ENCODE peak calls at places on chromosome 14, in four cellular contexts. One of them, this sample, is unnamed.

GRCh38 chr14:28102814-28103213 is 663.8 kb upstream of the FOXG1 start:
- DNase-seq in tibial artery: no peak
- DNase-seq in AG10803: no peak
- DNase-seq in GM12865: no peak
- DNase-seq in this sample: no peak

GRCh38 chr14:90602088-90602687 is 205.4 kb downstream of the CALM1 start:
- DNase-seq in AG10803: no peak
- DNase-seq in GM12865: no peak
- DNase-seq in tibial artery: no peak
- DNase-seq in this sample: no peak

GRCh38 chr14:89702151-89702936 is 252.2 kb downstream of the EFCAB11 start:
- DNase-seq in GM12865: peak; percentile 12
- DNase-seq in tibial artery: no peak
- DNase-seq in AG10803: peak; percentile 80
- DNase-seq in this sample: no peak

GRCh38 chr14:44029933-44030332 is 477.1 kb downstream of the FSCB start:
- DNase-seq in AG10803: no peak
- DNase-seq in tibial artery: no peak
- DNase-seq in GM12865: no peak
- DNase-seq in this sample: no peak

GRCh38 chr14:103019827-103020226 is 37.5 kb downstream of the CDC42BPB start:
- DNase-seq in tibial artery: no peak
- DNase-seq in GM12865: no peak
- DNase-seq in AG10803: peak; percentile 52
- DNase-seq in this sample: peak; percentile 57

GRCh38 chr14:93396456-93396855 is 34.3 kb upstream of the UNC79 start:
- DNase-seq in tibial artery: no peak
- DNase-seq in AG10803: no peak
- DNase-seq in GM12865: no peak
- DNase-seq in this sample: no peak

GRCh38 chr14:23430733-23431105 is 4.7 kb downstream of the MYH7 start:
- DNase-seq in tibial artery: no peak
- DNase-seq in AG10803: peak; percentile 6
- DNase-seq in GM12865: no peak
- DNase-seq in this sample: peak; percentile 73

GRCh38 chr14:106622200-106622745 is 1095.9 kb downstream of the TMEM121 start:
- DNase-seq in GM12865: no peak
- DNase-seq in tibial artery: no peak
- DNase-seq in AG10803: no peak
- DNase-seq in this sample: no peak

GRCh38 chr14:103685276-103686211 is 29.7 kb downstream of the XRCC3 start:
- DNase-seq in tibial artery: no peak
- DNase-seq in GM12865: no peak
- DNase-seq in AG10803: no peak
- DNase-seq in this sample: peak; percentile 44

DNA sequence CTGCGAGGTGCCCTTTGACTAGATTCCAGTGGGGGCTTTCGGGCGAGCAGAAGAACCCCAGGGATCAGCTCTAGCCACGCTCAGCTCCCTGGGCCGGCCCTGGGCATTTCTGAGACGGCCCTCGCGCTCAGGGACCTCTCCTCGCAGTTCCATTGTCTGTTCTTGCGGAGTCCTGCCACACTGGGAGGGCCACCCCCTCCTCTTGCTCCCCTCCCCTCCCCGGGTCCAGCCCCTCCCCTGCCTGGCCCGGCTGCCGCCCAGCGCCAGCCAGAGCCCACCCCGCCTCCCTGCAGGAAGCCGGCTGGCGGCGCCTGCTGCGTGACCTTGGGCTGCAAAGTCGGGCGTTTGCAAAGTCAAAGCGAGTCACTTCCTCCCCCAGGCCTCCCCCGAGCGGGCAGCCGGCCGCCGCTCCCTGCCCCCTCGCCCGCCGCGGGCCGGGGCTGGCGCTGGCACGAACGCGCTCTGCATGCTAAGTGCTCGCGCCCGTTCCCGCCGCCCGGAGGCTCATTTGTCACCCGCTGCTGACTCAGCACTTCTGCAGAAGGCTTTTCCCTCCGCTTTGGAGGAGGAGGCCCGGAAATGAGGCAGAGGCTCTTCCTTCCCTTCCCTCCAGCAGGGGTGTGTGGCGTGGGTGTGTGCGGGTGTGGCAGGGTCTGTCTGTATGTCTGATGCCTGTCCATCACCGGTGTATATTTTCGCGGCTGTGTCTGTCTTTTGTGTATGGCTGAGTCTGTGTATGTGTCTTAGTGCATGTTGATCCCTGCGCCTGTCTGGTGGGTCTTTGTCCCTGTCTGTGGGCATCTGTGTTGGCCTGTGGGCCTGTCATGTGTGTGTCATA is 72.0 kb downstream of the IRF2BPL start:
- DNase-seq in tibial artery: peak; percentile 97
- DNase-seq in GM12865: peak; percentile 89
- DNase-seq in AG10803: peak; percentile 93
- DNase-seq in this sample: peak; percentile 95
- H3K4me3 ChIP-seq in tibial artery: peak overlapping the region; percentile 53
- H3K4me3 ChIP-seq in GM12865: peak overlapping the region; percentile 71
- H3K4me3 ChIP-seq in AG10803: peak overlapping the region; percentile 44
- H3K4me3 ChIP-seq in this sample: peak overlapping the region; percentile 51

DNA sequence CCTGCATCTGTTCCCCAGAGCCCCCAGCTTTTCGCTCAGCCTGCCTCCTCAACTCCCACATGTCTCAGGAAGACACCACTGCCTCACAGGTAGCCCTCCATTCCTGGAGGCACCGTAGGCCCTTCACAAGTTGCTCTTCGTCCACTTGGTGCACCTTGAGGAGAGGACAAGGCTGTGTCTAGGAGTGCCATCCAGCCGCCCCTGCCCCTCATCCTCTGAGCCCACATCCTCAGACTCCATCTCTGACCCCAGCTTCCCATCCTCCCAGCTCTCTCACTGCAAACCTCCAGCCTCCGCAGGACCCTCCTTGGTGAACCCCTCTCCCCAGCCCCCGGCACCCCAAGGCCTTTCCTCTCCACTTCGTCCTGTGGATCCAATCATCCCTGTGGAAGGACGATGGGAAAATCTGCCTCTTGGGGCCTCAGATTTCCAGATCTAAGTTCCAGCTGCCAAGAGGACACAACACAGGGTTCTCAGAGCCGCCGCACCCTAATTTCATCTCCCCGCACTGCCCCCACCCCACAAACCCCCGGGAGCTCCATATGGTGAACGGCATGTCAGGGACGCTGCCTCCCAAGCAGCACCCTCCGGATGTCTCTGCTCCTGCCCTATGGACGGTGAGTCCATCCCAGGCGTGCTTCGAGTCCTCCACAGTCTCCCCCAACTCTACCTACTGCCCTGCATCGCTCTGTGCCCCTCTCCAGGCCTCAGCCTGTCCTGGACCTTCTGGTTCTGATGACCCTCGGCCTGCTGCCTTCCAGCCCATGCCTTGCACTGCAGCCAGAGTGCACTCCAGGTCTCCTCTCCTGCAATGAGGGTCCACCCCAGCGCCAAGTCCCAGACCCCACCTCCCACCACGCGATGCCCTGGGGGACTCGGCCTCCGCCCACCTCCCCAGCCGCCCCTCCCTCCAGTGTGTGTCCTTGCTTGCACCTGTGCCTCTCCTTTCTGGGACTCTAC is 314.1 kb upstream of the DIO3 start:
- DNase-seq in GM12865: no peak
- DNase-seq in AG10803: no peak
- DNase-seq in tibial artery: peak; percentile 37
- DNase-seq in this sample: peak; percentile 38
- H3K4me3 ChIP-seq in GM12865: no peak overlapping the region
- H3K4me3 ChIP-seq in AG10803: no peak overlapping the region
- H3K4me3 ChIP-seq in tibial artery: no peak overlapping the region
- H3K4me3 ChIP-seq in this sample: no peak overlapping the region

DNA sequence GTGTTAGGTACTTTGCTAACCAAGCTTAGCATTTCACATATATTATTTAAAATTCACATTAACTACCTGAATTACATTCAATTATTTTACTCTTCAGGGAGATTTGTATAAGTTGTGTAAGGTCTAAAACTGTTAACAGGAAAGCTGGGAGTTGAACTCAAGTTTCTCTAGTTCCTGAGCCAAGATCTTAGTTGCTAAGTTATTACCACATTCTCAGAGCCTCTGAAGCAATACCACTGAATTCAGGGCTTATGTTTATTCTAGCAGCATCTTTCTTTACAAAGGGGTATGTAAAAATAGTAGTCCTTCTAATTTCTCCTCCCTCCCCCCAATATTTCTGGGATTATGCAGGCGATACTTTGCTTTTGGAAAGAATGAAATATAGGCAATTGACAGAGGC is 786.8 kb downstream of the DIO2 start:
- DNase-seq in GM12865: no peak
- DNase-seq in tibial artery: no peak
- DNase-seq in AG10803: peak; percentile 1
- DNase-seq in this sample: no peak
- H3K4me3 ChIP-seq in GM12865: no peak overlapping the region
- H3K4me3 ChIP-seq in tibial artery: no peak overlapping the region
- H3K4me3 ChIP-seq in AG10803: no peak overlapping the region
- H3K4me3 ChIP-seq in this sample: no peak overlapping the region

GRCh38 chr14:99478133-99478532 is 2.5 kb downstream of the SETD3 start:
- DNase-seq in AG10803: no peak
- DNase-seq in tibial artery: no peak
- DNase-seq in GM12865: no peak
- DNase-seq in this sample: no peak
- H3K4me3 ChIP-seq in AG10803: no peak overlapping the region
- H3K4me3 ChIP-seq in tibial artery: no peak overlapping the region
- H3K4me3 ChIP-seq in GM12865: no peak overlapping the region
- H3K4me3 ChIP-seq in this sample: no peak overlapping the region

DNA sequence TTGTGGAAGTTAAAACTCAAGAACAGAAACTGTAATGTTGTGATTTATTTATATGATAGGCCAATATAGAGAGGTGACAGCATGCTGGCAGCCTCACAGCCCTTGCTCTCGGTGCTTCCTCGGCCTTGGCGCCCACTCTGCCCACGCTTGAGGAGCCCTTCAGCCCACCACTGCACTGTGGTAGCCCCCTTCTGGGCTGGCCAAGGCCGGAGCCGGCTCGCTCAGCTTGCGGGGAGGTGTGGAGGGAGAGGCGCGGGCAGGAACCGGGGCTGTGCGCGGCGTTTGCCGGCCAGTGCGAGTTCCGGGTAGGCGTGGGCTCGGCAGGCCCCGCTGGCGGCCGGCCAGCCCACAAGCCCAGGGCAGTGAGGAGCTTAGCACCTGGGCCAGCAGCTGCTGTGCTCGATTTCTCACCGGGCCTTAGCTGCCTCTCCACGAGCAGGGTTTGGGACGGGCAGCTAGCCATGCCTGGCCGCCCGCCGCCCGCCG is 65.8 kb upstream of the SLC8A3 start:
- DNase-seq in AG10803: peak; percentile 6
- DNase-seq in tibial artery: no peak
- DNase-seq in GM12865: peak; percentile 73
- DNase-seq in this sample: no peak
- H3K4me3 ChIP-seq in AG10803: peak overlapping the region; percentile 39
- H3K4me3 ChIP-seq in tibial artery: peak overlapping the region; percentile 48
- H3K4me3 ChIP-seq in GM12865: peak overlapping the region; percentile 52
- H3K4me3 ChIP-seq in this sample: peak overlapping the region; percentile 56

DNA sequence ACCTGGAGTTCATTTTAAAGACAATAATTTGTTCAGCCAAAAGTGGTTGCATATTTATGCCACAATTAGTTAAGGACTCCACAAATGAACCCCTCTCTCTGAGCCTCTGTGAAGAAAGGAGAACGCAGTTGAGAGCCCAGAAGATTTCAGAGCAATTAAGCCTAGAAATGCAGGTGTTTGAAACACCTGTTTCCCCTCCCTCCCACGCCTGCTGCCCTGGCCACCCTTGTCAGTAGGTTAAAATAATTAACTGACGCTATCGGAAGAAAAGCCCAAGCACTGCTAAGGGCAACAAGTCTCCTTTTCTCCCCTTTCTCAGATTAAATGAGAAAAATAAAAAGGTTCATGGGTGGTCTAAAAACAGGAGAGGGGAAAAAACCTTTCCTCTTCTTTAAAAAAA is 99.2 kb downstream of the PPM1A start:
- DNase-seq in GM12865: no peak
- DNase-seq in tibial artery: no peak
- DNase-seq in AG10803: no peak
- DNase-seq in this sample: no peak
- H3K4me3 ChIP-seq in GM12865: no peak overlapping the region
- H3K4me3 ChIP-seq in tibial artery: no peak overlapping the region
- H3K4me3 ChIP-seq in AG10803: no peak overlapping the region
- H3K4me3 ChIP-seq in this sample: no peak overlapping the region

This sample was measured in dorsolateral prefrontal cortex.